ENCODE peak calls at places on chromosomes 2 and 18, in six cellular contexts. Y, R, V, Z, B and S are unnamed samples. For H3K4me1 and H3K36me3, the result is how much of the 10 kb centered on the place peaks cover.

GRCh38 chr18:46155652-46156051 is 51.5 kb downstream of the HAUS1 start:
- DNase-seq in Y (no peak), R (no peak), V (no peak), Z (peak), B (no peak), S (no peak)

GRCh38 chr2:196170202-196170680 is 1.1 kb downstream of the STK17B start:
- DNase-seq in Y (peak), R (no peak), V (peak), Z (peak), B (peak), S (no peak)

GRCh38 chr18:251572-251971 is 16.3 kb downstream of the THOC1 start:
- DNase-seq in Y (no peak), R (no peak), V (no peak), Z (no peak), B (no peak), S (no peak)

GRCh38 chr18:8744656-8745055 is 39.3 kb downstream of the MTCL1 start:
- DNase-seq in Y (no peak), R (no peak), V (no peak), Z (no peak), B (no peak), S (no peak)

GRCh38 chr2:188607501-188607900 is 315.8 kb downstream of the GULP1 start:
- DNase-seq in Y (no peak), R (no peak), V (no peak), Z (no peak), B (peak), S (no peak)

GRCh38 chr2:179646862-179647261 is 214.6 kb downstream of the ZNF385B start:
- DNase-seq in Y (no peak), R (no peak), V (no peak), Z (no peak), B (no peak), S (no peak)

GRCh38 chr2:198321522-198322088 is 517.2 kb downstream of the PLCL1 start:
- DNase-seq in Y (no peak), R (no peak), V (no peak), Z (no peak), B (no peak), S (no peak)

GRCh38 chr2:200138386-200139184 is 167.9 kb upstream of the SPATS2L start:
- DNase-seq in Y (no peak), R (no peak), V (no peak), Z (peak), B (no peak), S (no peak)

GRCh38 chr2:125516496-125517109 is 1139.4 kb upstream of the GYPC start:
- DNase-seq in Y (no peak), R (no peak), V (no peak), Z (peak), B (peak), S (no peak)

GRCh38 chr2:68357608-68358337 is 7.3 kb upstream of the PLEK start:
- DNase-seq in Y (peak), R (peak), V (peak), Z (peak), B (peak), S (no peak)

GRCh38 chr2:201795608-201796477 is 10.5 kb upstream of the CDK15 start:
- DNase-seq in Y (no peak), R (no peak), V (no peak), Z (peak), B (peak), S (no peak)

GRCh38 chr2:207823865-207824264 is 54.2 kb upstream of the FZD5 start:
- DNase-seq in Y (no peak), R (no peak), V (no peak), Z (no peak), B (no peak), S (no peak)

GRCh38 chr2:73979021-73979420 is 5.7 kb upstream of the TET3 start:
- DNase-seq in Y (no peak), R (no peak), V (no peak), Z (no peak), B (no peak), S (no peak)

GRCh38 chr2:230904856-230905447 is 20.1 kb downstream of the GPR55 start:
- DNase-seq in Y (no peak), R (no peak), V (no peak), Z (no peak), B (no peak), S (no peak)

GRCh38 chr2:73985318-73986084 is 791 bp downstream of the TET3 start:
- DNase-seq in Y (peak), R (peak), V (peak), Z (peak), B (peak), S (no peak)

GRCh38 chr2:174952607-174953006 is 52.6 kb downstream of the CHN1 start:
- DNase-seq in Y (no peak), R (no peak), V (no peak), Z (no peak), B (no peak), S (no peak)

GRCh38 chr2:238294046-238294392 is 5.6 kb upstream of the PER2 start:
- DNase-seq in Y (no peak), R (no peak), V (no peak), Z (no peak), B (no peak), S (no peak)
- H3K4me1 ChIP-seq in Y (under half), R (under half), V (under half), Z (under half), B (under half), S (under half)

GRCh38 chr2:151802315-151802714 is 25.9 kb downstream of the ARL5A start:
- DNase-seq in Y (no peak), R (no peak), V (no peak), Z (no peak), B (no peak), S (no peak)
- H3K36me3 ChIP-seq in Y (under half), R (half or more), V (under half), Z (under half), B (under half), S (under half)

GRCh38 chr2:38741542-38741852 is 9.7 kb downstream of the SRSF7 start:
- DNase-seq in Y (no peak), R (no peak), V (no peak), Z (no peak), B (no peak), S (no peak)

GRCh38 chr2:38747007-38747424 is 4.1 kb downstream of the SRSF7 start:
- DNase-seq in Y (no peak), R (no peak), V (no peak), Z (no peak), B (no peak), S (no peak)

GRCh38 chr2:38742797-38743559 is 8.2 kb downstream of the SRSF7 start:
- DNase-seq in Y (no peak), R (no peak), V (no peak), Z (no peak), B (no peak), S (no peak)

GRCh38 chr2:38743672-38744398 is 7.3 kb downstream of the SRSF7 start:
- DNase-seq in Y (no peak), R (no peak), V (no peak), Z (no peak), B (no peak), S (no peak)

DNA sequence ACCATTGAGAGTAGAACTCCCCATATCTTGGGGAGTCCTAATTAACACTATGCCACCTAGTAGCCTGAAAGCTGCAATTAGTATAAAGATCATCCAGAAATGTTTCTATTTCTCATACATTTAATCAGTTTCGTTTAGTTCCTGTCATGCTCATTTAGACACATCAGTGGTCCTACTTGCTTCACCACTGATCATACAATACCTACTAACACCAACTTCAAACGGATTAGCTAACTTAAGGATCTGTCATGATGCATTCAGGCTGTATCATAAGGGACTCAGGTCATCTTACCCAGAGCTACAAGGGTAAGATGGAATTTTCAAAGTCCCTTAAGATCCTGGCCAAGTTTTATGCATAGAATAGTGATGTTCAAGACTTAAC is 6.8 kb downstream of the SRSF7 start:
- DNase-seq in Y (no peak), R (no peak), V (no peak), Z (no peak), B (no peak), S (no peak)
- H3K4me1 ChIP-seq in Y (under half), R (under half), V (half or more), Z (under half), B (under half), S (under half)

DNA sequence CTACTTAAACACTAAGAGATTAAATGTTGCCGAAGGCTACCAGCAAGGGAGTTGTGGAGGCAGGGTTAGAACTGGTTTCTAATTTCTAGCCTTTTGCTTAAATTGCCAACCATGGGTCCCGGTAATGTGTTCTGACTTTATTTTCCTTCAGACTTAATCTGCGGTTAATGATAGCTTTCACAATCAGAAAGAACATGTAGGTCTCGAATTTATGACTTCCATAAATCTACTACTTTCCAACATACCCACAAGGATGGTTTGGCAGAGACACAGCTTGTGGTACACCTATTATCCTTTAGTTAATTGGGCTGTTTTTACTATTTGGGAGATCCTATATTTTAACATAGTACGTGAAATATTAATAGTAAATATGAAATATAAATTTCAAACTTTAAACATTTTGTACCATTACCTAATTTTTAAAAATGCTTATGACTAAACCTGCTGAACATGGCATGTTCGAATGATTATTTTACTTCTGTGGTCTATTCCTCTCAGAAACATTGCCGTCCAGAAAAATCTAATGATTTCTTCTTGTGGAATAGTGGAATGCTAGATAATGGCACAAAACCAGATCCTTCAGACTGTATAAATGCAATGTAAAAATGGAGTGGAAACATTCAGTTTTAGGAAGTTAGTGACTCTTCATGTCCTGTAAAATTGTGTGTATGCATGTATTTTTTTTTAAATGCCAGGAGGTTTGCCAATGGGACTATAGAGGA is 41.3 kb downstream of the PARD3B start:
- DNase-seq in Y (no peak), R (no peak), V (no peak), Z (no peak), B (no peak), S (no peak)
- H3K36me3 ChIP-seq in Y (under half), R (under half), V (under half), Z (under half), B (under half), S (under half)

DNA sequence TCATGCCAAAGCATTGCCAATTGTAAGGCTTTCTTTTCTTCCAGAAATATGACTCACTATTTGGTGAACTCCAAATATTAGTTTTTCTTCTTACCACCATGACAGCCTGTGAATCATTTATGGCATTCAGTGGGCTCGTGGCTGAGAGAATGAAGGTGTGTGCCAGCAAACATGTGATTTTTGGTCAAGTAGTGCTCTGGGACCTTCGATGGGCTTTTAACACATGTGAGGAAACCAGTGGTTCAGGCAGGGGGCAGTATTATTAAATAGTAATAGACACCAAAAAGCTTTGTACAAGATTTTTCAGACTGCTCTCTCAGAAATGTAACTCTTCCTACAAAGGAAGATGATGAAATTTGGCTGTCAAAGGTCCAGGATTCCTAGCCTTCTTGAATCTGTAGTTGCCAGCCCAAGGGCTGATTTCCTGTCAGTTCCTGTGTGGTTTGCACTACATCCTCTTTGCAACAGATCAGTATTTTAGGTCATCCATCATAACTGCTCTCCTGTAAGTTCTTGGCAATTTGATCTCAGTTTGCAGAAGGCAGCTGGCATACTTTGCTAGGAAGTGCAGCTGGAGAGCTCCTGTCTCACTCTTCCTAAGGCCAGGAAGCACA is 64.3 kb downstream of the BABAM2 start:
- DNase-seq in Y (peak), R (peak), V (peak), Z (peak), B (peak), S (peak)
- H3K4me1 ChIP-seq in Y (under half), R (under half), V (under half), Z (half or more), B (under half), S (under half)

GRCh38 chr2:28802975-28803429 is 7.6 kb upstream of the SPDYA start:
- DNase-seq in Y (no peak), R (no peak), V (no peak), Z (peak), B (no peak), S (no peak)

GRCh38 chr2:28796620-28797019 is 14.0 kb upstream of the SPDYA start:
- DNase-seq in Y (no peak), R (no peak), V (no peak), Z (no peak), B (no peak), S (no peak)

DNA sequence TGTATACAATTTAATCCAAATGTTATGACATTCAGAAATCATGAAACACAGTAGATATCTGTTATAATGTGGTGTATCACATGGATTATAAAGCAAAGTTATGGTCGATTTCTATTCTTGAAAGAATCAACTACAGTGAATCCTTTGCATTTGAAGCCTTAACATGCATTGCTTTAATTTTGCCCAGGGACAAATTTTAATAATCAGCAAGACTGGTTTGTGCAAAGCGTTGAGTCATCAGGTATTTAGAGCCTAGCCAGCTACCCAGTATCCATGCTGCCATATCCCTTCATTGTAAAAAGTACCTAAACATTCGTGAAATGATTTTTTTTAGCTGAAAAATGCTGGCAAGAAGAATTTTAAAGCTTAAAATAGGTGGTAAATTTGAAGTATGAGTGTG is 8.9 kb upstream of the SPDYA start:
- DNase-seq in Y (no peak), R (no peak), V (no peak), Z (peak), B (no peak), S (no peak)
- H3K36me3 ChIP-seq in Y (under half), R (half or more), V (under half), Z (half or more), B (under half), S (under half)

DNA sequence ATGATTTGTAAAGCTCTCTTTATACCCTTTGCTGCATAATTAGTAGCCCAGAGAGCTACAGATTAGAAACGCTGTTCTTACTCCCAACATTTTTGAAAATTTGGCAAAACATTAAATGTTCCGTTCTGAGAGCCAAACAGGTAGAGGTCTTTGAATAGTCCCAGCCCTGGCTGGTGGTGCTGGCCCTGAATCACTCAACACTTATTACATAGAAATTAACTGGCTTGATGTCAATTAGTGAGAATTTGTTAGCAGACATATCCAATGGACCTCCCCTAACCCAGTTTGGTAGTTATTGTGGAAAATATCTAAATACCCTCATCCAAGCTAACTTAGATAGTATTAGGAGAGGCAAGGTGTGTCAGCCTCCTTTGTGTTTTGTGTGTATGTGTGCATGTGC is 440.7 kb downstream of the MTX2 start:
- DNase-seq in Y (no peak), R (no peak), V (no peak), Z (no peak), B (no peak), S (no peak)
- H3K4me1 ChIP-seq in Y (under half), R (under half), V (under half), Z (under half), B (under half), S (under half)